ENCODE peak calls at places on chromosomes 4 and X, in seven cellular contexts. Q is HL-60; R is colonic mucosa; D is CD4-positive, alpha-beta T cell; P is GM20000; X is AG09319; G is tibial nerve. U is an unnamed sample.
A peak's percentile ranks its signal among the peaks of the same experiment; 100 is the strongest.

GRCh38 chr4:67700119-67700873 is 659 bp downstream of the UBA6 start:
- DNase-seq in Q (peak; percentile 19), R (no peak), D (no peak), P (peak; percentile 30), X (no peak), G (no peak), U (peak; percentile 45)

GRCh38 chr4:81031389-81032173 is 1.1 kb downstream of the BMP3 start:
- DNase-seq in Q (no peak), R (peak; percentile 32), D (no peak), P (peak; percentile 21), X (no peak), G (no peak), U (no peak)

GRCh38 chr4:83552924-83553323 is 17.0 kb downstream of the GPAT3 start:
- DNase-seq in Q (no peak), R (no peak), D (no peak), P (no peak), X (no peak), G (no peak), U (no peak)

GRCh38 chr4:3366893-3367775 is 74.3 kb downstream of the RGS12 start:
- DNase-seq in Q (no peak), R (no peak), D (no peak), P (no peak), X (no peak), G (no peak), U (no peak)

GRCh38 chr4:36493240-36493639 is 211.8 kb downstream of the DTHD1 start:
- DNase-seq in Q (no peak), R (no peak), D (no peak), P (no peak), X (no peak), G (no peak), U (no peak)

GRCh38 chr4:2791518-2792395 is 1.1 kb upstream of the SH3BP2 start:
- DNase-seq in Q (no peak), R (peak; percentile 30), D (no peak), P (no peak), X (no peak), G (no peak), U (no peak)

GRCh38 chr4:143616771-143617170 is 83.7 kb downstream of the FREM3 start:
- DNase-seq in Q (peak; percentile 21), R (no peak), D (no peak), P (peak; percentile 19), X (no peak), G (no peak), U (peak; percentile 22)

GRCh38 chr4:23022032-23022431 is 329.3 kb downstream of the GBA3 start:
- DNase-seq in Q (no peak), R (no peak), D (no peak), P (no peak), X (peak; percentile 44), G (peak; percentile 8), U (no peak)

GRCh38 chr4:124085561-124086180 is 626.9 kb downstream of the ANKRD50 start:
- DNase-seq in Q (no peak), R (no peak), D (no peak), P (no peak), X (no peak), G (no peak), U (no peak)

GRCh38 chrX:78456909-78457308 is 129.5 kb upstream of the CYSLTR1 start:
- DNase-seq in Q (no peak), R (no peak), D (no peak), P (no peak), X (no peak), G (no peak), U (no peak)

GRCh38 chr4:1718095-1718850 is 2.9 kb downstream of the TMEM129 start:
- DNase-seq in Q (no peak), R (no peak), D (no peak), P (no peak), X (no peak), G (no peak), U (peak; percentile 21)

GRCh38 chrX:105471597-105471996 is 251.1 kb upstream of the TEX13A start:
- DNase-seq in Q (no peak), R (no peak), D (no peak), P (no peak), X (no peak), G (no peak), U (no peak)

GRCh38 chr4:153084939-153085630 is 119.2 kb upstream of the TRIM2 start:
- DNase-seq in Q (peak; percentile 70), R (peak; percentile 83), D (peak; percentile 79), P (peak; percentile 70), X (peak; percentile 18), G (peak; percentile 83), U (peak; percentile 63)

GRCh38 chr4:40934671-40935070 is 184.9 kb downstream of the NSUN7 start:
- DNase-seq in Q (no peak), R (no peak), D (no peak), P (no peak), X (no peak), G (no peak), U (no peak)

GRCh38 chr4:182216005-182216404 is 27.2 kb upstream of the TENM3 start:
- DNase-seq in Q (no peak), R (no peak), D (no peak), P (no peak), X (no peak), G (no peak), U (no peak)

GRCh38 chrX:27987862-27988646 is 6.8 kb upstream of the DCAF8L1 start:
- DNase-seq in Q (no peak), R (peak; percentile 79), D (no peak), P (no peak), X (no peak), G (no peak), U (no peak)

GRCh38 chr4:25180524-25181131 is 20.4 kb upstream of the SEPSECS start:
- DNase-seq in Q (peak; percentile 46), R (peak; percentile 24), D (no peak), P (peak; percentile 42), X (no peak), G (no peak), U (peak; percentile 30)

GRCh38 chr4:6027392-6027791 is 9.2 kb upstream of the C4orf50 start:
- DNase-seq in Q (no peak), R (no peak), D (no peak), P (no peak), X (no peak), G (no peak), U (no peak)

GRCh38 chr4:6504900-6505496 is 32.6 kb upstream of the PPP2R2C start:
- DNase-seq in Q (no peak), R (no peak), D (no peak), P (no peak), X (no peak), G (no peak), U (no peak)

DNA sequence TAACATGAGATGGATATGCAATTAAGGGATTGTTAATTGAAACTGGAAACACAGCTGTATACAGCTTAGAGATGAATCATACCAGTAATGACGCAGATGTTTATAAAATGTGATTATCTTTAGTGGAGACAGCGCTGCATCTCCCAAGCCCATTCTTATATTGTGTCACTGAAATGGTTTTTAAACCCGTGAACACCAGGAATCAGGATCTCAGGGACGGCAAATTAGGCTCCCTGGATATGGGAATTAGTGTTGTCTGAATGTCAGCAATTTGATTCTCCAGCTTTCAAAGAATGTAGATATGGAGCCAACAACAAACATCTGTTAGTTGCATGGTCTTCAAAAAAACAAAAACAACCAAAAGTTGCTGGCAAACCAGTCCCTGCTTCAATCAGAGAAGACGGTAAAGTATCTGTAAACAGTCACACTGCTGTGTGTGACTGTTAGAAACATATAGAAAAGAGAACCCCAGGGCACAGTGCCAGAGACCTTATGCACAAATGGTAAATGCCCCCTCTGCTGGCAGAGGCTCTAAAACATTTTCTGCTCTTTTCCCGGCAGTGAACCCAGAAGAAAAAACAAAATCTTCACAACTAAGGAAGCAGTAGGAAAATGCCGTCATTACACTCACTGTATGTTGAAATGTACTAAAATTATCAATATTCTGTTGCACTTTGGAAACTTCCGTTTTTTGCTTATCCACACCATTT is 351.9 kb upstream of the FTHL17 start:
- DNase-seq in Q (peak; percentile 11), R (peak; percentile 34), D (no peak), P (no peak), X (peak; percentile 31), G (peak; percentile 47), U (peak; percentile 9)
- TF ChIP-seq CTCF in Q (no peak), R (no peak), D (no peak), P (no peak), X (peak; percentile 38), G (no peak), U (peak; percentile 27)

DNA sequence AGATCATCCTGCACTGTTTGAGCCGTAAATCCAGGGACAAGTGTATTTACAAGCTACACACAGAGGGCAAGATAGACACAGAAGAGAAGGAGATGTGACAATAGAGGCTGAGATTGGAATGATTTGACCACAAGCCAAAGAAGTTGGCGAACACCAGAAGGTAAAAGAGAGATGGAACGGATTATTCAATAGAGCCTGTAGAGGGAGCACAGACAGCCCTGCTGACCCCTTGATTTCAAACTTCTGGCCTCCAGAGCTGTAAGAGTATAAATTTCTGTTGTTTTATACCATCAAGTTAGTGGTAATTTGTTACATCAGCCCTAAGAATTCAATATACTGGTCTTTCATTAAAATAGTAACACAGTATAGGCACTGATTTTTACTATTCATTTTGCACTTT is 447.8 kb downstream of the FAT4 start:
- DNase-seq in Q (no peak), R (no peak), D (no peak), P (no peak), X (no peak), G (no peak), U (no peak)
- TF ChIP-seq CTCF in Q (no peak), R (no peak), D (no peak), P (no peak), X (peak; percentile 9), G (no peak), U (no peak)

GRCh38 chrX:131827935-131828334 is 195.2 kb upstream of the STK26 start:
- DNase-seq in Q (peak; percentile 63), R (no peak), D (no peak), P (peak; percentile 33), X (no peak), G (no peak), U (peak; percentile 28)
- TF ChIP-seq CTCF in Q (peak; percentile 18), R (no peak), D (no peak), P (no peak), X (peak; percentile 8), G (no peak), U (peak; percentile 58)

GRCh38 chr4:117429506-117429905 is 344.1 kb upstream of the TRAM1L1 start:
- DNase-seq in Q (no peak), R (no peak), D (no peak), P (no peak), X (no peak), G (no peak), U (no peak)

GRCh38 chr4:117434424-117434823 is 349.0 kb upstream of the TRAM1L1 start:
- DNase-seq in Q (no peak), R (no peak), D (no peak), P (no peak), X (no peak), G (no peak), U (no peak)

GRCh38 chr4:117429061-117429460 is 343.7 kb upstream of the TRAM1L1 start:
- DNase-seq in Q (no peak), R (no peak), D (no peak), P (no peak), X (no peak), G (no peak), U (no peak)
- TF ChIP-seq CTCF in Q (no peak), R (no peak), D (no peak), P (no peak), X (no peak), G (no peak), U (peak; percentile 13)

GRCh38 chrX:41481264-41482109 is 34.3 kb downstream of the NYX start:
- DNase-seq in Q (no peak), R (no peak), D (no peak), P (peak; percentile 52), X (no peak), G (no peak), U (peak; percentile 61)
- TF ChIP-seq CTCF in Q (no peak), R (peak; percentile 30), D (peak; percentile 11), P (no peak), X (peak; percentile 46), G (peak; percentile 6), U (peak; percentile 64)

U was measured in GM13977.